ENCODE peak calls at places on chromosomes 2 and 18, in nine cellular contexts. N is Caco-2, Z is fibroblast of mammary gland, G is LNCaP clone FGC, W is uterus, S is HL-60, B is upper lobe of right lung, I is hepatocyte, M is colonic mucosa. V is an unnamed sample.
A peak's percentile ranks its signal among the peaks of the same experiment; 100 is the strongest.

GRCh38 chr18:12155996-12156395 is 62.4 kb downstream of the ANKRD62 start:
- DNase-seq in I (no peak), W (no peak), G (no peak), N (no peak), M (no peak), Z (peak; percentile 21), B (no peak), S (no peak), V (peak; percentile 1)

GRCh38 chr2:158182681-158183350 is 81.1 kb downstream of the UPP2 start:
- DNase-seq in S (no peak), M (no peak), Z (no peak), B (no peak), G (no peak), W (no peak), N (no peak), I (no peak), V (no peak)

GRCh38 chr2:85143463-85144082 is 10.4 kb downstream of the TCF7L1 start:
- DNase-seq in N (peak; percentile 43), G (no peak), M (no peak), Z (no peak), S (no peak), I (peak; percentile 73), W (no peak), B (no peak), V (no peak)

GRCh38 chr2:39437522-39438296 is 624 bp upstream of the MAP4K3 start:
- DNase-seq in Z (peak; percentile 28), S (peak; percentile 8), W (peak; percentile 41), M (peak; percentile 81), I (peak; percentile 63), B (peak; percentile 85), N (peak; percentile 63), G (no peak), V (no peak)

GRCh38 chr2:16195681-16196070 is 255.3 kb downstream of the MYCN start:
- DNase-seq in M (no peak), S (no peak), I (no peak), Z (no peak), N (no peak), G (no peak), B (no peak), W (no peak), V (no peak)

GRCh38 chr2:145561152-145561551 is 1041.2 kb upstream of the ZEB2 start:
- DNase-seq in N (no peak), M (no peak), I (no peak), B (no peak), S (no peak), W (no peak), Z (no peak), G (no peak), V (no peak)

GRCh38 chr2:202870431-202871160 is 970 bp downstream of the ICA1L start:
- DNase-seq in W (peak; percentile 68), I (peak; percentile 87), Z (peak; percentile 48), S (peak; percentile 71), B (peak; percentile 78), G (peak; percentile 43), N (peak; percentile 88), M (peak; percentile 65), V (no peak)

GRCh38 chr18:73261243-73261642 is 393.5 kb upstream of the NETO1 start:
- DNase-seq in G (no peak), I (no peak), S (no peak), B (no peak), N (no peak), Z (no peak), M (no peak), W (no peak), V (no peak)

GRCh38 chr2:33475381-33476099 is 909 bp upstream of the RASGRP3 start:
- DNase-seq in S (peak; percentile 86), B (peak; percentile 79), Z (peak; percentile 79), N (peak; percentile 90), W (peak; percentile 73), I (peak; percentile 92), G (peak; percentile 31), M (peak; percentile 87), V (no peak)

GRCh38 chr2:15299904-15300528 is 261.1 kb downstream of the NBAS start:
- DNase-seq in S (no peak), W (no peak), M (no peak), I (no peak), G (no peak), Z (no peak), B (no peak), N (no peak), V (no peak)

GRCh38 chr2:241532733-241533601 is 24.6 kb upstream of the STK25 start:
- DNase-seq in N (no peak), G (no peak), W (no peak), Z (no peak), I (no peak), B (no peak), M (no peak), S (no peak), V (no peak)

GRCh38 chr18:13366977-13367892 is 148.7 kb downstream of the LDLRAD4 start:
- DNase-seq in I (peak; percentile 3), B (peak; percentile 63), M (no peak), W (no peak), G (no peak), N (no peak), S (no peak), Z (no peak), V (no peak)

GRCh38 chr18:75287006-75287405 is 76.4 kb downstream of the TSHZ1 start:
- DNase-seq in B (no peak), Z (no peak), S (no peak), M (no peak), G (no peak), N (no peak), W (no peak), I (no peak), V (no peak)

GRCh38 chr2:219508933-219509779 is 5.1 kb upstream of the ASIC4 start:
- DNase-seq in N (no peak), S (no peak), I (no peak), W (no peak), G (no peak), B (no peak), M (no peak), Z (no peak), V (no peak)

GRCh38 chr2:238370482-238371372 is 50.4 kb downstream of the TRAF3IP1 start:
- DNase-seq in Z (peak; percentile 77), M (peak; percentile 73), G (no peak), S (peak; percentile 80), B (peak; percentile 69), N (peak; percentile 66), I (peak; percentile 84), W (peak; percentile 65), V (no peak)

DNA sequence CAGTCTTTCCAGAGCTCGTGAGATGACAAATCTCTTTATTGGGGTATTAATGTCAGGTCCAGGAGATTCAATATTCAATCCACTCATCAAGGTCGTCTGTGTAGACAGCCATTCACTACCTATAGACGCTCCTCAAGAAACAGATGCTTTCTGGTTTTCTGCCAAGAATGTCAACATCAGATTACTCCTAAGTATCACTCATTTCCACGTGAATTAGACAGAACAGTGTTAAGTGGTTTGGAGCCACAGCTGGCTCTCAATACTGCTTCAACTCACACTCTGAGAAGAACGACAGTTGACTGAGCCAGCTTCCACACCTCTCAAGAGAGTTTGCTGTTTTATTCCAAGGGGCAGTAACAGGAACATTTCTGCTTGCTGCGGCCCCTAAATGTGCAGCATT is 113.5 kb upstream of the NEDD4L start:
- DNase-seq in B (no peak), I (no peak), Z (peak; percentile 12), M (no peak), G (no peak), N (no peak), S (no peak), W (no peak), V (no peak)
- H3K4me3 ChIP-seq in B (peak overlapping the region; percentile 5), I (no peak overlapping the region), Z (no peak overlapping the region), M (no peak overlapping the region), G (no peak overlapping the region), N (no peak overlapping the region), S (no peak overlapping the region), W (no peak overlapping the region), V (no peak overlapping the region)

GRCh38 chr2:228699400-228699799 is 517.9 kb upstream of the SPHKAP start:
- DNase-seq in M (no peak), W (no peak), Z (peak; percentile 44), N (no peak), G (no peak), S (no peak), B (no peak), I (no peak), V (no peak)
- TF ChIP-seq CTCF in M (no peak), W (no peak), Z (peak; percentile 26), N (no peak), G (no peak), S (no peak), B (peak; percentile 35), I (peak; percentile 32), V (no peak)

DNA sequence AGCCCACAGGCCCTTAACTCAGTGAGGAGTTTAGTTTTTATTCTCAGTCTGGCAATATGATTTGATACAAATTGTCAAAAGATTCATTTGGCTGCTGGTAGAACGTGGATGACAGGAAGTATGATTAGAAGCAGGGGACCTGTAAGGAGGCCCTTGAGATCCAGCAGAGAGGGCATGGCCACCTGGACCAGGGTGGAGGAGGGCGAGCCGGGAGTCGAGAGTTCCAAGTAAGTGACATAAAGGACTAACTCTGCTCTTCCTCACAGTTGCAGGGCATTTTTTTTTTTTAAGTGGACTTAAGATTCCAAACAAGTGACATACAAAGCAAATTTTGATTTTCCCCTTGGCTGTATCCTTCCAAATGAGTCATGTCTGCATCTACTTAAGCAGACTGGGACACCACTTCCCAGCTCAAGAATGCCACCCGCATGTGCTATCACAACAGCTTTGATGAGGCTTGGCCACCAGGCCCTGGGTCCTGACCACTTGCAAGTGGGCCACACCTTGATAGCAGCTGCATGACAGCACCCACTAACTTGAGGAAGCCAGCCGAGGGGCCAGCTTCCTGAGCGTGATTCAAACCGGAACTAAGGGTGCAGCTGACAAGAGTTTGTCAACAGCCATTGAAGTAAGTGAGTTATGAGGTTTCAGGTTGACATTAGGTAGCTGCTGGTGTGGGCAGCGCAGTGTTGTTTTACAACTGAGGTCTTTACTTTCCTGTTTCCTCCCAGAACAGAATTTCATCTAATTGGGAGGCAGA is 54.6 kb downstream of the EPHA4 start:
- DNase-seq in S (peak; percentile 63), N (no peak), W (no peak), Z (peak; percentile 76), G (no peak), I (no peak), M (peak; percentile 67), B (peak; percentile 81), V (peak; percentile 37)
- H3K4me3 ChIP-seq in S (no peak overlapping the region), N (no peak overlapping the region), W (no peak overlapping the region), Z (no peak overlapping the region), G (no peak overlapping the region), I (no peak overlapping the region), M (no peak overlapping the region), B (no peak overlapping the region), V (no peak overlapping the region)

GRCh38 chr18:62944454-62944853 is 229.1 kb downstream of the PHLPP1 start:
- DNase-seq in B (no peak), W (no peak), G (no peak), N (no peak), S (no peak), I (no peak), M (no peak), Z (peak; percentile 22), V (no peak)
- TF ChIP-seq CTCF in B (no peak), W (peak; percentile 11), G (no peak), N (no peak), S (no peak), I (peak; percentile 2), M (no peak), Z (peak; percentile 4), V (peak; percentile 9)